ENCODE peak calls at places on chromosomes 6 and 20, in four cellular contexts. One of them, this sample, is unnamed.

GRCh38 chr6:4345543-4345942 is 210.2 kb upstream of the ECI2 start:
- DNase-seq in germinal center: no peak
- DNase-seq in MCF 10A: no peak
- DNase-seq in upper lobe of right lung: no peak
- DNase-seq in this sample: no peak

GRCh38 chr20:44967207-44967807 is 995 bp downstream of the STK4 start:
- DNase-seq in MCF 10A: no peak
- DNase-seq in upper lobe of right lung: no peak
- DNase-seq in germinal center: peak; percentile 41
- DNase-seq in this sample: peak; percentile 89

GRCh38 chr20:45972500-45973183 is 639 bp upstream of the ZNF335 start:
- DNase-seq in MCF 10A: peak; percentile 97
- DNase-seq in germinal center: no peak
- DNase-seq in upper lobe of right lung: peak; percentile 59
- DNase-seq in this sample: no peak

GRCh38 chr6:53179961-53180651 is 31.5 kb upstream of the GCM1 start:
- DNase-seq in MCF 10A: peak; percentile 50
- DNase-seq in upper lobe of right lung: no peak
- DNase-seq in germinal center: peak; percentile 37
- DNase-seq in this sample: no peak

GRCh38 chr6:132673376-132674094 is 14.6 kb upstream of the TAAR1 start:
- DNase-seq in germinal center: no peak
- DNase-seq in MCF 10A: no peak
- DNase-seq in upper lobe of right lung: no peak
- DNase-seq in this sample: no peak

GRCh38 chr6:43809417-43810305 is 39.6 kb downstream of the VEGFA start:
- DNase-seq in MCF 10A: peak; percentile 65
- DNase-seq in upper lobe of right lung: no peak
- DNase-seq in germinal center: no peak
- DNase-seq in this sample: peak; percentile 60

GRCh38 chr6:111680013-111680712 is 74.5 kb upstream of the TRAF3IP2 start:
- DNase-seq in germinal center: no peak
- DNase-seq in upper lobe of right lung: no peak
- DNase-seq in MCF 10A: no peak
- DNase-seq in this sample: no peak

GRCh38 chr6:168121308-168121665 is 42.3 kb upstream of the FRMD1 start:
- DNase-seq in germinal center: no peak
- DNase-seq in upper lobe of right lung: no peak
- DNase-seq in MCF 10A: no peak
- DNase-seq in this sample: no peak

GRCh38 chr6:3687847-3688246 is 63.7 kb downstream of the PXDC1 start:
- DNase-seq in upper lobe of right lung: no peak
- DNase-seq in germinal center: no peak
- DNase-seq in MCF 10A: no peak
- DNase-seq in this sample: no peak

GRCh38 chr6:84460491-84460890 is 233.0 kb upstream of the CEP162 start:
- DNase-seq in germinal center: no peak
- DNase-seq in MCF 10A: no peak
- DNase-seq in upper lobe of right lung: no peak
- DNase-seq in this sample: no peak

GRCh38 chr6:165573671-165574070 is 89.4 kb downstream of the PDE10A start:
- DNase-seq in upper lobe of right lung: no peak
- DNase-seq in MCF 10A: peak; percentile 65
- DNase-seq in germinal center: no peak
- DNase-seq in this sample: no peak

GRCh38 chr6:143743256-143744166 is 65.7 kb downstream of the PHACTR2 start:
- DNase-seq in MCF 10A: no peak
- DNase-seq in upper lobe of right lung: no peak
- DNase-seq in germinal center: no peak
- DNase-seq in this sample: no peak

GRCh38 chr20:52469143-52469542 is 277.6 kb upstream of the ZFP64 start:
- DNase-seq in upper lobe of right lung: no peak
- DNase-seq in MCF 10A: no peak
- DNase-seq in germinal center: no peak
- DNase-seq in this sample: no peak

GRCh38 chr6:15247750-15248450 is 2.0 kb downstream of the JARID2 start:
- DNase-seq in upper lobe of right lung: peak; percentile 86
- DNase-seq in germinal center: peak; percentile 66
- DNase-seq in MCF 10A: peak; percentile 56
- DNase-seq in this sample: peak; percentile 68

GRCh38 chr20:40687384-40688128 is 1.5 kb downstream of the MAFB start:
- DNase-seq in MCF 10A: peak; percentile 77
- DNase-seq in upper lobe of right lung: peak; percentile 90
- DNase-seq in germinal center: no peak
- DNase-seq in this sample: no peak

GRCh38 chr6:107114872-107115694 is at the start of gene BEND3:
- DNase-seq in MCF 10A: peak; percentile 38
- DNase-seq in germinal center: peak; percentile 38
- DNase-seq in upper lobe of right lung: peak; percentile 79
- DNase-seq in this sample: peak; percentile 78

GRCh38 chr20:44187054-44187762 is at the start of gene JPH2:
- DNase-seq in germinal center: no peak
- DNase-seq in MCF 10A: peak; percentile 92
- DNase-seq in upper lobe of right lung: no peak
- DNase-seq in this sample: no peak

GRCh38 chr6:26532699-26533523 is 5.3 kb upstream of the HMGN4 start:
- DNase-seq in upper lobe of right lung: peak; percentile 85
- DNase-seq in MCF 10A: peak; percentile 94
- DNase-seq in germinal center: peak; percentile 69
- DNase-seq in this sample: peak; percentile 96

GRCh38 chr20:46438156-46438750 is 31.8 kb upstream of the ELMO2 start:
- DNase-seq in upper lobe of right lung: no peak
- DNase-seq in MCF 10A: peak; percentile 41
- DNase-seq in germinal center: peak; percentile 30
- DNase-seq in this sample: peak; percentile 92

GRCh38 chr6:150491131-150491795 is 108.4 kb upstream of the PLEKHG1 start:
- DNase-seq in germinal center: no peak
- DNase-seq in upper lobe of right lung: no peak
- DNase-seq in MCF 10A: peak; percentile 62
- DNase-seq in this sample: no peak

GRCh38 chr6:17672064-17672718 is 34.5 kb downstream of the NUP153 start:
- DNase-seq in MCF 10A: no peak
- DNase-seq in upper lobe of right lung: no peak
- DNase-seq in germinal center: no peak
- DNase-seq in this sample: no peak

GRCh38 chr20:5065489-5066383 is 54.0 kb downstream of the PCNA start:
- DNase-seq in upper lobe of right lung: peak; percentile 78
- DNase-seq in germinal center: no peak
- DNase-seq in MCF 10A: peak; percentile 99
- DNase-seq in this sample: peak; percentile 29

GRCh38 chr6:166620478-166621113 is 6.5 kb downstream of the RPS6KA2 start:
- DNase-seq in germinal center: no peak
- DNase-seq in MCF 10A: peak; percentile 38
- DNase-seq in upper lobe of right lung: no peak
- DNase-seq in this sample: no peak

GRCh38 chr6:134495893-134496253 is 178.0 kb upstream of the SGK1 start:
- DNase-seq in upper lobe of right lung: no peak
- DNase-seq in MCF 10A: peak; percentile 94
- DNase-seq in germinal center: no peak
- DNase-seq in this sample: no peak

GRCh38 chr20:37108676-37109075 is 12.9 kb upstream of the RBL1 start:
- DNase-seq in germinal center: no peak
- DNase-seq in upper lobe of right lung: no peak
- DNase-seq in MCF 10A: peak; percentile 25
- DNase-seq in this sample: no peak

GRCh38 chr6:162637317-162637716 is 90.2 kb downstream of the PRKN start:
- DNase-seq in germinal center: no peak
- DNase-seq in upper lobe of right lung: no peak
- DNase-seq in MCF 10A: no peak
- DNase-seq in this sample: no peak

GRCh38 chr6:45970326-45970725 is 45.3 kb downstream of the CLIC5 start:
- DNase-seq in germinal center: no peak
- DNase-seq in MCF 10A: no peak
- DNase-seq in upper lobe of right lung: no peak
- DNase-seq in this sample: no peak

GRCh38 chr6:166348305-166348949 is 6.1 kb upstream of the SFT2D1 start:
- DNase-seq in germinal center: no peak
- DNase-seq in upper lobe of right lung: no peak
- DNase-seq in MCF 10A: no peak
- DNase-seq in this sample: no peak

GRCh38 chr6:112223070-112223861 is 31.1 kb downstream of the LAMA4 start:
- DNase-seq in upper lobe of right lung: no peak
- DNase-seq in MCF 10A: peak; percentile 78
- DNase-seq in germinal center: no peak
- DNase-seq in this sample: no peak

GRCh38 chr20:8670900-8671229 is 398.0 kb upstream of the PLCB4 start:
- DNase-seq in upper lobe of right lung: no peak
- DNase-seq in MCF 10A: peak; percentile 41
- DNase-seq in germinal center: no peak
- DNase-seq in this sample: no peak

GRCh38 chr6:150907385-150907784 is 41.9 kb downstream of the MTHFD1L start:
- DNase-seq in upper lobe of right lung: no peak
- DNase-seq in MCF 10A: no peak
- DNase-seq in germinal center: no peak
- DNase-seq in this sample: no peak

GRCh38 chr20:23643665-23644064 is 5.9 kb upstream of the CST3 start:
- DNase-seq in germinal center: no peak
- DNase-seq in MCF 10A: no peak
- DNase-seq in upper lobe of right lung: no peak
- DNase-seq in this sample: no peak

GRCh38 chr20:48694466-48694865 is 133.3 kb downstream of the PREX1 start:
- DNase-seq in MCF 10A: no peak
- DNase-seq in germinal center: no peak
- DNase-seq in upper lobe of right lung: peak; percentile 22
- DNase-seq in this sample: no peak

GRCh38 chr20:21505161-21505809 is 8.6 kb downstream of the NKX2-2 start:
- DNase-seq in germinal center: peak; percentile 77
- DNase-seq in MCF 10A: peak; percentile 48
- DNase-seq in upper lobe of right lung: peak; percentile 87
- DNase-seq in this sample: peak; percentile 86

GRCh38 chr6:169170583-169170955 is 83.1 kb downstream of the THBS2 start:
- DNase-seq in MCF 10A: no peak
- DNase-seq in germinal center: no peak
- DNase-seq in upper lobe of right lung: no peak
- DNase-seq in this sample: no peak

GRCh38 chr6:159655409-159655988 is 37.5 kb downstream of the SOD2 start:
- DNase-seq in MCF 10A: no peak
- DNase-seq in germinal center: no peak
- DNase-seq in upper lobe of right lung: no peak
- DNase-seq in this sample: no peak